ENCODE peak calls at places on chromosomes 2 and 18, in four cellular contexts. I, E, Z and A are unnamed samples. For H3K79me2, the result is how much of the 10 kb centered on the place peaks cover.

GRCh38 chr2:219443697-219444023 is 9.0 kb downstream of the SPEG start:
- DNase-seq in Z (no peak), I (no peak), E (no peak), A (no peak)

GRCh38 chr2:159797468-159798375 is at the start of gene CD302:
- DNase-seq in E (peak), I (peak), Z (peak), A (peak)

GRCh38 chr2:95052301-95052700 is 26.8 kb downstream of the MAL start:
- DNase-seq in I (no peak), Z (peak), E (no peak), A (no peak)

GRCh38 chr2:232860593-232861241 is 9.3 kb upstream of the SNORC start:
- DNase-seq in I (no peak), E (no peak), Z (no peak), A (peak)

GRCh38 chr2:100592226-100592625 is 29.4 kb downstream of the PDCL3 start:
- DNase-seq in Z (no peak), I (no peak), E (no peak), A (no peak)

GRCh38 chr18:75350440-75350839 is 77.1 kb downstream of the SMIM21 start:
- DNase-seq in Z (no peak), E (no peak), I (no peak), A (peak)

GRCh38 chr2:43239981-43240761 is 13.8 kb upstream of the ZFP36L2 start:
- DNase-seq in Z (no peak), I (no peak), E (no peak), A (peak)

GRCh38 chr2:222025891-222026271 is 272.9 kb downstream of the PAX3 start:
- DNase-seq in Z (no peak), E (peak), I (peak), A (peak)

GRCh38 chr2:138948070-138948539 is 167.9 kb upstream of the NXPH2 start:
- DNase-seq in E (no peak), I (no peak), Z (no peak), A (peak)

GRCh38 chr18:37578886-37579513 is 13.4 kb upstream of the CELF4 start:
- DNase-seq in Z (no peak), E (no peak), I (no peak), A (peak)

GRCh38 chr2:207937818-207938217 is 87.5 kb downstream of the PLEKHM3 start:
- DNase-seq in Z (no peak), E (no peak), I (no peak), A (no peak)

GRCh38 chr2:32424739-32425138 is 67.9 kb downstream of the BIRC6 start:
- DNase-seq in E (no peak), I (no peak), Z (no peak), A (no peak)

GRCh38 chr18:10300739-10301138 is 153.7 kb upstream of the APCDD1 start:
- DNase-seq in E (no peak), I (no peak), Z (no peak), A (no peak)

GRCh38 chr2:159124441-159124911 is 156.0 kb downstream of the TANC1 start:
- DNase-seq in E (no peak), I (no peak), Z (peak), A (peak)

GRCh38 chr2:160522951-160523700 is 29.5 kb upstream of the RBMS1 start:
- DNase-seq in Z (no peak), E (no peak), I (no peak), A (no peak)

GRCh38 chr2:71679481-71679880 is 226.1 kb downstream of the DYSF start:
- DNase-seq in E (no peak), I (no peak), Z (no peak), A (no peak)

GRCh38 chr2:158211516-158211915 is 109.8 kb downstream of the UPP2 start:
- DNase-seq in E (no peak), Z (no peak), I (no peak), A (no peak)

GRCh38 chr18:57589162-57589561 is 2.7 kb upstream of the FECH start:
- DNase-seq in Z (no peak), I (no peak), E (no peak), A (no peak)

GRCh38 chr18:22185298-22185697 is 15.9 kb downstream of the GATA6 start:
- DNase-seq in E (no peak), Z (no peak), I (peak), A (no peak)

GRCh38 chr2:132876745-132877391 is 206.9 kb upstream of the LYPD1 start:
- DNase-seq in E (no peak), Z (no peak), I (no peak), A (no peak)

DNA sequence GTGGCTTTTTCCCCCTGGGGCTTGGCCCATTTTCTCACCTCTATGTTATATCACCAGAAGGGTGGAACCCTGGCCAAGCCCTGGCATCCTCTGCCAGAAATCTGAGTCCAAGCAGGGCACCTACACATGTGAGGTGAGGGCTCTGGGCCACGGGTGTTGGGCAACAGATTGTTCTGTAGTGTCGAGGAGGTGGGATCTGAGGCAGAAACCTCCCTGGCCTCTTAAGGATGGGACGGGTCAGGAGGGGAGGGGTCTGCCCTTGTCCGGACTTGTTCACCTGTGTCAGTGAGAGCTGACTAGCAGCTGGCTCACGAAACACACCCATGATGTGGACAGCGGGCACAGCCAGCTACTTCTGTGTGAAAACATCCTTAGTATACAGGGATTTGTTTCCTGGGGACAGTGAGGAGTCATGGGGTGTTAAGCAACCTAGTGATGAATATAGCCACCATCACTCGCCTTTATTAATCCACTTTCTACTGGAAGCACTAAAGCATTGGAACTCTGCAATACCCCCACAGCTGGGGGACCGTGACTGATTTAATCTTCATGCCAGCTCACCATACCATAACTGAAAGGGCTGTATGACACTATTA is 35.6 kb downstream of the EPAS1 start:
- DNase-seq in I (no peak), Z (no peak), E (no peak), A (no peak)
- H4K8ac ChIP-seq in I (no peak), Z (no peak), E (no peak), A (no peak)

GRCh38 chr2:3147641-3148530 is 229.7 kb downstream of the EIPR1 start:
- DNase-seq in Z (no peak), I (no peak), E (no peak), A (no peak)
- H3K79me2 ChIP-seq in Z (under half), I (under half), E (under half), A (under half)

GRCh38 chr18:4807495-4808293 is 352.6 kb upstream of the DLGAP1 start:
- DNase-seq in E (no peak), Z (no peak), I (no peak), A (no peak)
- H4K8ac ChIP-seq in E (peak), Z (no peak), I (no peak), A (no peak)

GRCh38 chr2:64111426-64111825 is 32.8 kb downstream of the PELI1 start:
- DNase-seq in E (no peak), I (no peak), Z (no peak), A (no peak)
- H3K79me2 ChIP-seq in E (half or more), I (under half), Z (under half), A (half or more)

GRCh38 chr2:97714950-97715652 is 1.7 kb downstream of the ZAP70 start:
- DNase-seq in Z (peak), E (no peak), I (no peak), A (no peak)

GRCh38 chr2:97712693-97713295 is 582 bp upstream of the ZAP70 start:
- DNase-seq in Z (no peak), E (no peak), I (no peak), A (no peak)

GRCh38 chr2:97713296-97714083 is at the start of gene ZAP70:
- DNase-seq in I (no peak), Z (no peak), E (no peak), A (no peak)

GRCh38 chr2:97715951-97716694 is 2.7 kb downstream of the ZAP70 start:
- DNase-seq in Z (no peak), E (no peak), I (no peak), A (no peak)

GRCh38 chr2:97714084-97714949 is 941 bp downstream of the ZAP70 start:
- DNase-seq in E (no peak), I (no peak), Z (no peak), A (no peak)
- H4K8ac ChIP-seq in E (no peak), I (no peak), Z (peak), A (no peak)